ENCODE peak calls at places on chromosomes 3 and 15, in five cellular contexts. V is GM13976, M is endothelial cell, Z is endodermal cell, E is colonic mucosa. R is an unnamed sample.

GRCh38 chr15:76987896-76988860 is 6.7 kb upstream of the PSTPIP1 start:
- DNase-seq in V (peak), M (no peak), Z (no peak), E (peak), R (peak)

GRCh38 chr3:41053220-41053619 is 146.1 kb upstream of the CTNNB1 start:
- DNase-seq in V (no peak), M (no peak), Z (no peak), E (no peak), R (no peak)

GRCh38 chr3:36434682-36435426 is 54.5 kb downstream of the STAC start:
- DNase-seq in V (no peak), M (no peak), Z (no peak), E (no peak), R (no peak)

GRCh38 chr3:115862824-115863223 is 239.5 kb downstream of the GAP43 start:
- DNase-seq in V (no peak), M (no peak), Z (peak), E (no peak), R (no peak)

GRCh38 chr3:55169608-55170010 is 241.8 kb upstream of the LRTM1 start:
- DNase-seq in V (no peak), M (no peak), Z (no peak), E (no peak), R (no peak)

GRCh38 chr3:47082519-47082918 is 81.4 kb downstream of the SETD2 start:
- DNase-seq in V (peak), M (no peak), Z (no peak), E (no peak), R (no peak)

GRCh38 chr3:17973559-17973906 is 231.1 kb upstream of the TBC1D5 start:
- DNase-seq in V (no peak), M (no peak), Z (no peak), E (no peak), R (no peak)

GRCh38 chr3:13878711-13879101 is 1.2 kb downstream of the WNT7A start:
- DNase-seq in V (no peak), M (no peak), Z (no peak), E (no peak), R (peak)

GRCh38 chr3:34292605-34293300 is 494.3 kb downstream of the PDCD6IP start:
- DNase-seq in V (no peak), M (no peak), Z (no peak), E (no peak), R (no peak)

GRCh38 chr3:42749025-42749752 is 23.9 kb downstream of the CCDC13 start:
- DNase-seq in V (no peak), M (no peak), Z (peak), E (no peak), R (no peak)

GRCh38 chr3:134378384-134378783 is 4.1 kb upstream of the AMOTL2 start:
- DNase-seq in V (no peak), M (no peak), Z (peak), E (peak), R (no peak)

GRCh38 chr15:62603757-62604156 is 438.7 kb upstream of the C2CD4B start:
- DNase-seq in V (no peak), M (no peak), Z (no peak), E (peak), R (no peak)

GRCh38 chr3:187922704-187923393 is 177.6 kb upstream of the BCL6 start:
- DNase-seq in V (no peak), M (no peak), Z (no peak), E (no peak), R (no peak)

GRCh38 chr15:85672338-85673097 is 122.2 kb downstream of the KLHL25 start:
- DNase-seq in V (no peak), M (no peak), Z (no peak), E (no peak), R (no peak)

GRCh38 chr3:119944091-119944490 is 150.2 kb downstream of the GSK3B start:
- DNase-seq in V (peak), M (no peak), Z (no peak), E (no peak), R (no peak)

GRCh38 chr15:78440375-78441373 is 2.7 kb downstream of the IREB2 start:
- DNase-seq in V (no peak), M (no peak), Z (no peak), E (no peak), R (no peak)

GRCh38 chr3:45892161-45892560 is 5.8 kb downstream of the CCR9 start:
- DNase-seq in V (no peak), M (no peak), Z (no peak), E (no peak), R (no peak)

GRCh38 chr3:55649554-55649953 is 162.4 kb upstream of the WNT5A start:
- DNase-seq in V (no peak), M (no peak), Z (no peak), E (no peak), R (no peak)

GRCh38 chr3:85670626-85671025 is 711.8 kb downstream of the CADM2 start:
- DNase-seq in V (no peak), M (no peak), Z (no peak), E (no peak), R (no peak)

GRCh38 chr3:24185738-24186384 is 240.8 kb downstream of the NR1D2 start:
- DNase-seq in V (peak), M (peak), Z (peak), E (peak), R (no peak)

GRCh38 chr15:37246856-37247255 is 146.5 kb upstream of the MEIS2 start:
- DNase-seq in V (no peak), M (no peak), Z (peak), E (no peak), R (no peak)

GRCh38 chr3:179318876-179319275 is 4.0 kb upstream of the ZNF639 start:
- DNase-seq in V (no peak), M (no peak), Z (no peak), E (no peak), R (no peak)

GRCh38 chr3:48413611-48414010 is 16.3 kb downstream of the PLXNB1 start:
- DNase-seq in V (no peak), M (no peak), Z (no peak), E (no peak), R (peak)

GRCh38 chr15:31235298-31236183 is 91.1 kb upstream of the KLF13 start:
- DNase-seq in V (peak), M (no peak), Z (no peak), E (no peak), R (no peak)

GRCh38 chr3:12759097-12759679 is at the start of gene TMEM40:
- DNase-seq in V (no peak), M (no peak), Z (peak), E (no peak), R (no peak)

DNA sequence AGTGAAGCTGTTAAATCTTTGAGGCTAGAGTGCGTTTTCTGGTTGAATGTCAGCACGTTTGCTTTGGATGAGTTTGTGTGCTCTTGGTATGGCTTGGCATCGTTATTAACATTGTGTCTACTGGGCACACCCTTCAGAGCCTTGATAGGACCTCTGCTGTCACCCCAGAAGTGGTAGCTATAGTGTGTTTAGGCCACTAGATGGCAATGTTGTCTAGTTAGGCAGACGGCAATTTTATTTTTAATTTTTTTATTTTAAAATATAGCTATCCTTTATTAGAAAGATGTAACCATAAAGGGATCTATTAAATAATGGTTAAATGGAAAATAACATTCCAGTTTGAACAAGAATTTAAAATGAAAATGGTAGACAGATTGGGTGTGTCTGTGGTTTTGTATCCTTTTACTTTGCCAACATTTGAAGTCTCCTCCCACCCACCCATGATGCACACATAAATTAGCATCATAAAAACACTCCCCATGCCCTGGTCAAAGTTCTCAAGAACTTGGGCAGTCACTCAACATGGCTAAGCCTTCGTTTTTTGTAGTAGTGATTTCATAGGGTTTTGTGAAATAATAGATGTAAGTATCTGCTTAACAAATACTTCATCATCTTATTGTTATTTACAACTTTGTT is 200.7 kb downstream of the KCNH8 start:
- DNase-seq in V (no peak), M (peak), Z (peak), E (peak), R (no peak)
- TF ChIP-seq CTCF in V (peak), M (peak), Z (peak), E (peak), R (peak)

GRCh38 chr3:168620854-168621253 is 525.1 kb upstream of the GOLIM4 start:
- DNase-seq in V (no peak), M (peak), Z (peak), E (peak), R (no peak)
- TF ChIP-seq CTCF in V (peak), M (peak), Z (peak), E (no peak), R (no peak)

DNA sequence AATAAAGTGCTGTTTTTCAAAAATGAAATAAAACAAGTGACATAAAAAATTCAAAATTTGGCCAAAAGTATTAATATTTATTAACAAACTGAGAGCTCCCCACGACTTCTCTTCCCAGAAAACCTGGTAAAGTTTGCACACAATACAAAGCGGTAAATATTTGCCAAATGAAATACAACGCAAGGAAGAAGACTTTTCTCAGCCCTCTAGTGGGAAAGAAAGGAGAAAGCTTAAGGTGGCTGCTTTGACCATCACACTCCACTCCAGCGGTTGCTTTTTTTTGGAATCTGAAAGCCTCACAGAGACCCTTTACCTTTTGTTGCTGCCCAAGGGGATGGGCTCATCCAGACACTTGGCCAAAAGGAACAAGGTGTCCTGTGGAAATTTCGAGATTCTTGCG is 1.1 kb upstream of the GK5 start:
- DNase-seq in V (no peak), M (no peak), Z (peak), E (no peak), R (no peak)
- TF ChIP-seq CTCF in V (no peak), M (no peak), Z (peak), E (no peak), R (no peak)

GRCh38 chr3:176840604-176841287 is 356.5 kb downstream of the TBL1XR1 start:
- DNase-seq in V (no peak), M (no peak), Z (no peak), E (no peak), R (no peak)
- TF ChIP-seq CTCF in V (no peak), M (no peak), Z (no peak), E (no peak), R (no peak)

GRCh38 chr3:38526792-38527191 is 30.7 kb downstream of the EXOG start:
- DNase-seq in V (no peak), M (no peak), Z (no peak), E (no peak), R (no peak)

GRCh38 chr3:38532529-38532928 is 36.4 kb downstream of the EXOG start:
- DNase-seq in V (no peak), M (no peak), Z (no peak), E (no peak), R (no peak)

GRCh38 chr3:38524141-38524739 is 28.1 kb downstream of the EXOG start:
- DNase-seq in V (no peak), M (no peak), Z (no peak), E (no peak), R (no peak)

GRCh38 chr3:38533285-38533994 is 37.3 kb downstream of the EXOG start:
- DNase-seq in V (no peak), M (no peak), Z (peak), E (no peak), R (no peak)

DNA sequence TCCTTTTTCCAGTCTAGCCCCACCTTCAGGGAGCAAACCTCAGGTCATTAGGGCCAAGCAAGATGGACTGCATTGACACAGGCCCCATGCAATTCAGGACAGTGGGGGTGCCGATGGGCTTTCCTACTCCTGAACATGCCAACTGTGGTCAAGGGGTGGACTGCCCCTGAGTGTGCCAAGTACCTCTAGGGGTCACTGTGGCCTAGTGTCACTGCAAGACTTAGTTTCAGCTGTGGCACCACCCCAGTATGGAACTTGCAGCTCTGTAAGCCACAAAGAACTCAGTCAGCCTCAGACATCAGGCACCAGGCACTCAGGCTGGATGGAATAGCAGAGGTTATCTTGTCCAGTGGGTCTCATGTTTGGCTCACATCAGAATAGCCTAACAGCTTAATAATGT is 32.3 kb downstream of the EXOG start:
- DNase-seq in V (no peak), M (no peak), Z (peak), E (no peak), R (no peak)
- TF ChIP-seq CTCF in V (no peak), M (no peak), Z (peak), E (no peak), R (no peak)

GRCh38 chr15:73225358-73226015 is 143.3 kb downstream of the HCN4 start:
- DNase-seq in V (no peak), M (no peak), Z (peak), E (peak), R (no peak)

GRCh38 chr15:73231661-73232443 is 136.9 kb downstream of the HCN4 start:
- DNase-seq in V (no peak), M (no peak), Z (no peak), E (no peak), R (no peak)

GRCh38 chr15:73226064-73226463 is 142.7 kb downstream of the HCN4 start:
- DNase-seq in V (no peak), M (no peak), Z (peak), E (no peak), R (no peak)

GRCh38 chr15:73228128-73228646 is 140.6 kb downstream of the HCN4 start:
- DNase-seq in V (no peak), M (no peak), Z (no peak), E (no peak), R (no peak)

DNA sequence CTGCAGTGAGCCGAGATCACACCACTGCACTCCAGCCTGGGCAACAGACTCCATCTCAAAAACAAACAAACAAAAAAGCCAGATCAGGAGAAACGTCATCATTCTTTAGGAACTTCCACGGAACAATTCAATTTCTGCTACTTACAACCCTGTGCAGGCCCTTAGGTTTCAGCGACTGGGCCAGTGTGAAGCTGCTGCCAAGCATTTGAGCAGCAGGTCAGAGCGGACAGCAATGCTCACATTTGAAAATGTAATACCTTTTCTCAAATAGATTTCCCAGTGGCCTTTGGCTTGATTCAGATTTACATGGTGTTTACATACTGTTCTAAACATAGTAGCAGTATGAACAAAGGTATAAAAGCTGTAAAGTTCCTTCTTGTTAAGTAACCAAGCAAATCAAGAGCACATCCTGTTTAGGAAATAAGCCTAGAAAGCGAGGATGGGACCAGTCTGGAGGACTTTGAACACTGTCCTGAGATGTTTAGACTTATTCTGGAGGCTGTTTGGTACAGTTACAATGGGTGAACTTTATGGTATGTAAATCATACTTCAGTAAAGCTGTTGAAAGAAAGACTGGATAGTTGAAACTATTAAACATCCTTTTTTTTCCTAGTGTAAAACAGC is 141.2 kb downstream of the HCN4 start:
- DNase-seq in V (no peak), M (no peak), Z (no peak), E (peak), R (no peak)
- TF ChIP-seq CTCF in V (no peak), M (no peak), Z (no peak), E (no peak), R (no peak)

DNA sequence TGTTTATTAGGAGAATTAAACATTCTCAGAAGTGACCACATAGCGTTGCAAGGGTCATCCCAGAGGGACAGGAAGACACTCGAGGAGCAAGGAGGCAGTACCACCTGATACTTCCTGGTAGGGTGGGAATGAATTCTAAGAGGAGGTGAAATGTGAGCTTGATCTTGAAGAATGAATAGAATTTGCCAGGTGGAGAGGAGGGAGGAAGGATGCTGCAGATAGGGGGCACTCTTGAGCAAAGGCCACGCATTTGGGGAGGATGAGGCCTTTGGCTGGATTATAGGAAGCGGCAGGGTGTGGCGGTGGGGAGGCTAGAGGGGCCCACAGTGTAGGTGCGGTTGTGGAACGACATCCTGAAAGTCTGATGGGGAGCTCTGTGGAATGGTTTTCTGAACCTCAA is 33.5 kb downstream of the CHCHD6 start:
- DNase-seq in V (no peak), M (no peak), Z (peak), E (no peak), R (no peak)
- TF ChIP-seq CTCF in V (peak), M (peak), Z (peak), E (no peak), R (peak)

GRCh38 chr3:193782280-193782654 is 189.3 kb downstream of the OPA1 start:
- DNase-seq in V (no peak), M (no peak), Z (peak), E (peak), R (no peak)
- TF ChIP-seq CTCF in V (no peak), M (no peak), Z (no peak), E (no peak), R (no peak)

DNA sequence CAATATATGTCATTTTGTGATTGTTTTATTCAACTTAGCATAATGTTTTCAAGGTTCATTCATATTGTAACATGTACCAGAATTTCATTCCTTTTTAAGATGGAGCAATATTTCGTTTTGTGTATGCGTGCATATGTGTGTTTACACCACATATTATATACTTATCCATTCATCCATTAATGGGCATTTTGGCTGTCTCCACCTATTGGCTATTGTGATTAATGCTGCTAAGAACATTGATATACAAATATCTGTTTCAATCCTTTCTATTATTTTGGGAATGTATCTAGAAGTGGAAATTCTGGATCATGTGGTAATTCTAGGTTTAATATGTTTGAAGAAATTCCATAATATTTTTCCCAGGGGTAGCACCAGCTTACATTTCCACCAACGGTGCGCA is 403.9 kb upstream of the LMCD1 start:
- DNase-seq in V (no peak), M (no peak), Z (no peak), E (no peak), R (no peak)
- TF ChIP-seq CTCF in V (no peak), M (peak), Z (peak), E (no peak), R (no peak)

DNA sequence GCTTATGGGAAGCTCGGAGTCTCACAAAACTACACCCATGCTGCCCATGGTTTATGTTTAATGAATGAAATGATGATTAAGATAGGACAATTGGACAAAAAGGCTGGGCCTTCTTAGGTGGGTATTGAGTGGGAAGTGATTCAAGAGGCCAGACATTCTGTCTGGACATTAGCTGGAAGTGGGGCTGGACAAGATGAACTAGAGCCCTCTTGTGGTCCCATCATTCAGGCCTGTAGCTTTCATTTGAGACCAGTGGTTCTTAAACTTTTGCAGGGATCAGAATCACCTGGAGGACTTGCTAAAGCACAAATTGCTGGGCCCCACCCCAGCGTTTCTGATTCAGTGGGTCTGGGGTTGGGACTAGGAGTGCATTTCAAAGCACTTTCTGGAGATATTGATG is 290.4 kb upstream of the CTDSPL start:
- DNase-seq in V (no peak), M (no peak), Z (no peak), E (no peak), R (no peak)
- TF ChIP-seq CTCF in V (no peak), M (no peak), Z (peak), E (no peak), R (no peak)